ENCODE peak calls at places on chromosomes 2 and 18, in nine cellular contexts. Y, E, A, G, O, S, L, I and P are unnamed samples.

GRCh38 chr2:12318427-12319057 is 398.2 kb upstream of the TRIB2 start:
- DNase-seq in Y (peak), E (no peak), A (no peak), G (no peak), O (peak), S (no peak), L (no peak), I (no peak), P (no peak)

GRCh38 chr2:238098854-238099708 is 1.1 kb upstream of the ESPNL start:
- DNase-seq in Y (no peak), E (no peak), A (no peak), G (no peak), O (no peak), S (peak), L (no peak), I (peak), P (no peak)

GRCh38 chr2:157413342-157414035 is 30.4 kb downstream of the CYTIP start:
- DNase-seq in Y (no peak), E (no peak), A (no peak), G (no peak), O (no peak), S (no peak), L (no peak), I (no peak), P (no peak)

GRCh38 chr2:96404446-96405373 is 69.1 kb downstream of the NCAPH start:
- DNase-seq in Y (no peak), E (no peak), A (no peak), G (no peak), O (no peak), S (no peak), L (no peak), I (peak), P (peak)

GRCh38 chr2:35960596-35960995 is 395.0 kb upstream of the CRIM1 start:
- DNase-seq in Y (no peak), E (no peak), A (no peak), G (no peak), O (no peak), S (no peak), L (no peak), I (no peak), P (no peak)

GRCh38 chr2:10136187-10136934 is 13.8 kb downstream of the RRM2 start:
- DNase-seq in Y (no peak), E (peak), A (no peak), G (no peak), O (no peak), S (no peak), L (no peak), I (no peak), P (no peak)

GRCh38 chr2:200217320-200217719 is 89.2 kb upstream of the SPATS2L start:
- DNase-seq in Y (no peak), E (no peak), A (no peak), G (no peak), O (no peak), S (no peak), L (no peak), I (no peak), P (no peak)

GRCh38 chr2:199495147-199495546 is 37.4 kb upstream of the SATB2 start:
- DNase-seq in Y (no peak), E (no peak), A (no peak), G (no peak), O (no peak), S (no peak), L (no peak), I (no peak), P (no peak)

GRCh38 chr2:222595573-222595972 is 60.3 kb downstream of the FARSB start:
- DNase-seq in Y (no peak), E (no peak), A (no peak), G (no peak), O (no peak), S (no peak), L (no peak), I (no peak), P (no peak)

GRCh38 chr2:71700880-71701397 is 247.6 kb downstream of the DYSF start:
- DNase-seq in Y (peak), E (no peak), A (peak), G (no peak), O (peak), S (no peak), L (no peak), I (no peak), P (no peak)

GRCh38 chr18:43680096-43680495 is 402.8 kb upstream of the SYT4 start:
- DNase-seq in Y (no peak), E (no peak), A (no peak), G (no peak), O (no peak), S (no peak), L (no peak), I (no peak), P (no peak)

GRCh38 chr2:237685408-237685807 is 58.0 kb downstream of the LRRFIP1 start:
- DNase-seq in Y (no peak), E (peak), A (no peak), G (no peak), O (no peak), S (no peak), L (no peak), I (no peak), P (no peak)

GRCh38 chr2:106944220-106944619 is 58.3 kb upstream of the ST6GAL2 start:
- DNase-seq in Y (no peak), E (no peak), A (no peak), G (no peak), O (no peak), S (no peak), L (no peak), I (no peak), P (no peak)

GRCh38 chr2:129780316-129781282 is 198.9 kb upstream of the RAB6C start:
- DNase-seq in Y (no peak), E (no peak), A (peak), G (no peak), O (no peak), S (no peak), L (no peak), I (no peak), P (no peak)

GRCh38 chr2:176642074-176642473 is 372.8 kb downstream of the MTX2 start:
- DNase-seq in Y (no peak), E (no peak), A (no peak), G (no peak), O (no peak), S (no peak), L (no peak), I (no peak), P (peak)

GRCh38 chr2:45895477-45895876 is 244.0 kb downstream of the PRKCE start:
- DNase-seq in Y (no peak), E (no peak), A (no peak), G (no peak), O (no peak), S (no peak), L (no peak), I (no peak), P (no peak)

GRCh38 chr2:145740302-145740701 is 1220.4 kb upstream of the ZEB2 start:
- DNase-seq in Y (no peak), E (no peak), A (no peak), G (no peak), O (no peak), S (no peak), L (no peak), I (no peak), P (no peak)

GRCh38 chr18:39701071-39701783 is 2135.6 kb upstream of the CELF4 start:
- DNase-seq in Y (no peak), E (no peak), A (no peak), G (no peak), O (no peak), S (no peak), L (no peak), I (no peak), P (no peak)

GRCh38 chr2:194087089-194087488 is 1569.9 kb upstream of the SLC39A10 start:
- DNase-seq in Y (no peak), E (no peak), A (no peak), G (no peak), O (no peak), S (no peak), L (no peak), I (no peak), P (no peak)

GRCh38 chr2:173223880-173224279 is 130.8 kb upstream of the CDCA7 start:
- DNase-seq in Y (no peak), E (no peak), A (no peak), G (no peak), O (no peak), S (no peak), L (no peak), I (no peak), P (no peak)

GRCh38 chr2:69945447-69945846 is 16.0 kb downstream of the ASPRV1 start:
- DNase-seq in Y (no peak), E (no peak), A (no peak), G (no peak), O (no peak), S (no peak), L (no peak), I (peak), P (no peak)

GRCh38 chr2:10534514-10535250 is 86.6 kb upstream of the ODC1 start:
- DNase-seq in Y (no peak), E (peak), A (no peak), G (no peak), O (no peak), S (no peak), L (no peak), I (no peak), P (no peak)

GRCh38 chr2:105744909-105745853 is at the start of gene NCK2:
- DNase-seq in Y (no peak), E (no peak), A (no peak), G (no peak), O (peak), S (peak), L (no peak), I (peak), P (peak)

GRCh38 chr2:126385983-126386382 is 270.0 kb upstream of the GYPC start:
- DNase-seq in Y (no peak), E (no peak), A (no peak), G (no peak), O (no peak), S (no peak), L (no peak), I (no peak), P (no peak)

GRCh38 chr2:165791811-165792454 is 2.1 kb downstream of the GALNT3 start:
- DNase-seq in Y (no peak), E (no peak), A (no peak), G (no peak), O (no peak), S (no peak), L (no peak), I (no peak), P (no peak)

GRCh38 chr2:23425338-23425871 is 40.4 kb downstream of the KLHL29 start:
- DNase-seq in Y (no peak), E (no peak), A (no peak), G (no peak), O (no peak), S (no peak), L (no peak), I (no peak), P (no peak)

GRCh38 chr2:11658623-11659475 is 11.1 kb downstream of the NTSR2 start:
- DNase-seq in Y (no peak), E (peak), A (no peak), G (no peak), O (no peak), S (no peak), L (no peak), I (no peak), P (no peak)

GRCh38 chr18:32595735-32596134 is 125.1 kb upstream of the GAREM1 start:
- DNase-seq in Y (no peak), E (no peak), A (no peak), G (no peak), O (no peak), S (no peak), L (no peak), I (no peak), P (no peak)

DNA sequence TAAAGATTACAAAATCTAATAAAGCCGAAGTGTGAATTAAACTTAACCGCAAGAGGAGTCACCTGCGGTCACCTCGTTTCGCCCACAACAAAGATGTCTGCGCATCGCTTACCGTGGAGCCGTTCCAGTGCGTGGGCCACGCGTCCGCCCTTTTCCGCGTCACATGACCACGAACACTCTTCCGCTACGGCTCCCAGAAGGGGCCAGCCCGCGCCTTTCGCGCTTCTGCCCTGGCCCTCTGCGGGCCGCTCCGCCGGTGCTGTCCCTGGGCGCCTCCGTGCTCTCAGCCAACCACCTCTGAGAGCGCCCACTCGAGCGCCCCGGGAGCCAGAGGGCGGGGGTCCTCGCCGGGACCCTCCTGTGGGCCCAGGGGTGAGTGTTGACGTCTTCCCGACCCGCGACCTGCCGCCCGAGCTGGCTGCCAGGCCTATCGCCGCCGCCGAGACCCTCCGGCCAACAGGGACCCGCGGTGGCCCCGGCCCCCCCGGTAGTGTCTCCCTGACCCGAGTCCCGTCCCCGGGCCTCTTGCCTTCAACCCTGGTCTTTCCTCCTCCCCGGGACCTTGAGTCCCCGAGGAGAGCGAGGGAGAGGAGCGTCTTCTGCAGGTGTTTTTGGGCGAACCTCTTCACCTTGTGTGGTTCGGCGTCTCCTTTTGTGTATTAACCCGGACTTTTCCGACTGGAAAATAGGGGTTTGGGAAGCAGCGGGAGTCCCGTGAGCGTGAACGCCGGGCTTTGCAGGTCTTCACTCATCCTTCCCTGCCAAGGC is at the start of gene MFF:
- DNase-seq in Y (peak), E (peak), A (peak), G (peak), O (peak), S (peak), L (peak), I (peak), P (peak)
- TF ChIP-seq POLR2A in Y (peak), E (peak), A (peak), G (peak), O (peak), S (peak), L (peak), I (no peak), P (peak)

DNA sequence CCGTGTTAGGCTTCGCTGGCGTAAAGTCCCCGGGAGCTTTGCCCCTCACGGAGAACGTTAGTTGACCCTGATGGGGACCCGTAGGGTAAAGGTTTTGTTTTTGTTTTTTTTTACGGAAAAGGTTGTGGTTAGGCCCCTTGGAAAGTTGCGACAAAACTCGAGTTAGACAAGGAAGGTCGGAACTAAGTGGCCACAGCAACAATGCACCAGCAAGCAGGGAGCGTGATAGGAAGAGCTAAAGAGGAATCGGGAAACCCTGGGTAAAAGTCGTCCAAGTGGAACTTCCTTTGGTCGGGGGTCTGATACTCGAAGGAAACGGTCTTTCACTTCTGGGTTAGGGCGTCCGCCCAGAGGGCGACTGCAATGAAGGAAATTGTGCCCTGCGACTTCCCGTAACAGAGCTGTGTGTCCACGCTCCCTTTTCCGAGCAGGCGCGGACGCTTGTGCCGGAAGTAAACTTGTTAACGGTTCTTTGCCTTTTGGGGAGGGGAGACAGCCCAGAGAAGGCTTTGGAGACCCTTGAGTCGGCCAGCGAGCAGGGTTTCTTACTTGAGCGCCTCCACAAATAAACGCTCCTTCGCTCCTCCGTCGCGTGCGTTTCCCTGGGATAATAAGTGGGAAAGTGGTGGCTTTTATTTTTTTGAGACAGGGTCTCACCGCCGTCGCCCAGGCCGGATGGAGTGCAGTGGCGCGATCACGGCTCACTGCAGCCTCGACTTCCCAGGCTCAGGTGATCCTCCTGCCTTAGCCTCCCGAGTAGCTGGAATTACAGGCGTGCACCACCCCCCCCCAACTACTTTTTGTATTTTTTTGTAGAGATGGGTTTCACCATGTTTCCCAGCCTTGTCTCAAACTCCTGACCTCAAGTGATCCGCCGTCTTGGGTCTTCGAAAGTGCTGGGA is 641 bp upstream of the CLASP1 start:
- DNase-seq in Y (peak), E (peak), A (peak), G (peak), O (peak), S (peak), L (peak), I (peak), P (peak)
- TF ChIP-seq POLR2A in Y (no peak), E (peak), A (peak), G (no peak), O (peak), S (peak), L (peak), I (no peak), P (peak)

GRCh38 chr2:217902281-217903141 is 100.3 kb downstream of the TNS1 start:
- DNase-seq in Y (peak), E (peak), A (no peak), G (no peak), O (peak), S (peak), L (no peak), I (peak), P (no peak)

GRCh38 chr2:217904614-217904965 is 98.2 kb downstream of the TNS1 start:
- DNase-seq in Y (no peak), E (no peak), A (no peak), G (no peak), O (peak), S (no peak), L (no peak), I (no peak), P (no peak)

GRCh38 chr2:217903859-217904613 is 98.8 kb downstream of the TNS1 start:
- DNase-seq in Y (peak), E (no peak), A (no peak), G (no peak), O (peak), S (no peak), L (no peak), I (peak), P (no peak)

GRCh38 chr2:217901826-217902225 is 101.0 kb downstream of the TNS1 start:
- DNase-seq in Y (peak), E (peak), A (no peak), G (no peak), O (peak), S (no peak), L (no peak), I (no peak), P (no peak)

GRCh38 chr2:217903142-217903858 is 99.5 kb downstream of the TNS1 start:
- DNase-seq in Y (no peak), E (no peak), A (no peak), G (no peak), O (no peak), S (no peak), L (no peak), I (no peak), P (no peak)
- TF ChIP-seq POLR2A in Y (peak), E (no peak), A (no peak), G (no peak), O (no peak), S (no peak), L (no peak), I (no peak), P (no peak)

DNA sequence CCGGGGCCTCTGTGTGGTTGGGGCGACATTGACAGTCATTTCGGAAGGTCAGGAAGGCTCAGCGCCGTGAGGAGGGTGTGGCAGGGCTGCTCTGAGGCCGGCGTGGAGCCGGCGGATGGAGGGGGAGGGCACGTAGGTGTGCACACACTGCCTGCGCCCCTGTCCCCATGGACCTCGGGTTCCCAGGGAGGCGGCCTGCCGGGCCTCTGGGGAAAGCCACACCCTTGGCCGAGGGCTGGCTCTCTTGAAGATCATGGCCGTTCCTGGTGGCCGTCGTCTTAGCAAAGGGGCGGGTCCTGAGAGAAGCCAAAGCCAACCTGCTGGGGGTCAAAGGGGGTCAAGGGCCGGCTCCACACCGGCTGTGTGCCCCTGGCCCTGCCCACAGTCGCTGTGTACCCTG is 11.9 kb downstream of the GPC1 start:
- DNase-seq in Y (no peak), E (no peak), A (no peak), G (no peak), O (no peak), S (no peak), L (no peak), I (no peak), P (no peak)
- TF ChIP-seq POLR2A in Y (no peak), E (no peak), A (no peak), G (no peak), O (no peak), S (no peak), L (no peak), I (no peak), P (no peak)

DNA sequence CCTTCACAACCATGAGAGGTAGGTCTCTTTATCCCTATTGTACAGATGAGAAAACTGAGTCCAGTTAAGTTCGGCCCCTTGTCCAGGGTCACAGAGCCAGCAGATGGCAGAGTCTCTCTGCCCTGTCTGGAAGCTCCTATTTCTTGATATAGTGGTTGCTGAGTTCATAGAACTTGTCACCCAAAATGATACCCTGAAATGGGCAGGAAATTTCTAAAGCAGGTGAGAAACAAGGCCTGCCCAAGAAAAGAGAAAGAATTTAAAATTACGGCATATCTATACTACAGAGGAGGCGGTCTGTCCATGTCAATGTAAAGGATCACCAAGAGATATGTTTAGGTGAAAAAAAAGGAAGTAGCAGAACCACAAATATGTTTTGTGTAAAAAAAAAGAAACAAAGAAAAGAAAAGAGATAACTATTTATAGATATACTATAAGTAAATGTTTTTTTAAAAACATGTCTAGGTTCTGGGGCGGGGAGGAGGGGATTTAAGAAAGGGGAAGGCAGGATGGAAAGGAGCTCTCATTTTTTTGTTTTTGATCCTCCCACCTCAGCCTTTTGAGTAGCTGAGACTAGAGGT is 39.8 kb downstream of the MYO7B start:
- DNase-seq in Y (no peak), E (no peak), A (no peak), G (no peak), O (no peak), S (peak), L (no peak), I (peak), P (no peak)
- TF ChIP-seq POLR2A in Y (no peak), E (no peak), A (no peak), G (no peak), O (no peak), S (no peak), L (no peak), I (no peak), P (no peak)

GRCh38 chr2:112644155-112644932 is 1.4 kb upstream of the SLC20A1 start:
- DNase-seq in Y (peak), E (peak), A (no peak), G (no peak), O (no peak), S (no peak), L (peak), I (no peak), P (no peak)
- TF ChIP-seq POLR2A in Y (no peak), E (no peak), A (no peak), G (no peak), O (no peak), S (no peak), L (no peak), I (no peak), P (no peak)

GRCh38 chr2:27356056-27356381 is 545 bp downstream of the GTF3C2 start:
- DNase-seq in Y (peak), E (peak), A (no peak), G (no peak), O (peak), S (no peak), L (no peak), I (peak), P (no peak)

GRCh38 chr2:27351802-27352598 is 4.6 kb downstream of the GTF3C2 start:
- DNase-seq in Y (no peak), E (no peak), A (no peak), G (no peak), O (no peak), S (no peak), L (no peak), I (no peak), P (no peak)

GRCh38 chr2:27353762-27354596 is 2.6 kb downstream of the GTF3C2 start:
- DNase-seq in Y (no peak), E (no peak), A (no peak), G (no peak), O (no peak), S (no peak), L (no peak), I (no peak), P (no peak)

GRCh38 chr2:27354597-27354927 is 2.0 kb downstream of the GTF3C2 start:
- DNase-seq in Y (no peak), E (no peak), A (no peak), G (no peak), O (no peak), S (no peak), L (no peak), I (no peak), P (no peak)

GRCh38 chr2:27356382-27357181 is at the start of gene GTF3C2:
- DNase-seq in Y (peak), E (peak), A (peak), G (peak), O (peak), S (peak), L (peak), I (peak), P (peak)
- TF ChIP-seq POLR2A in Y (peak), E (peak), A (peak), G (no peak), O (peak), S (peak), L (no peak), I (no peak), P (no peak)